ENCODE peak calls at places on chromosomes 13 and 19, in four cellular contexts. V is Calu3, P is NCI-H748 treated with DMSO at 0.1 percent for 48 hours, C is AG09309. I is an unnamed sample.
A peak's percentile ranks its signal among the peaks of the same experiment; 100 is the strongest.

GRCh38 chr19:55319786-55320185 is 5.4 kb downstream of the TMEM150B start:
- DNase-seq in V (no peak), P (no peak), C (no peak), I (no peak)

GRCh38 chr13:24923305-24923640 is 159.3 kb downstream of the RNF17 start:
- DNase-seq in V (no peak), P (peak; percentile 85), C (peak; percentile 55), I (no peak)

GRCh38 chr13:89846890-89847585 is 1500.4 kb upstream of the MIR17HG start:
- DNase-seq in V (no peak), P (no peak), C (no peak), I (no peak)

GRCh38 chr13:100673831-100674362 is 698 bp downstream of the TMTC4 start:
- DNase-seq in V (peak; percentile 4), P (no peak), C (peak; percentile 27), I (peak; percentile 26)

GRCh38 chr19:39997595-39998216 is 846 bp downstream of the ZNF546 start:
- DNase-seq in V (no peak), P (no peak), C (no peak), I (no peak)

GRCh38 chr13:42041684-42042035 is 6.8 kb upstream of the DGKH start:
- DNase-seq in V (peak; percentile 55), P (peak; percentile 52), C (no peak), I (no peak)

GRCh38 chr13:94329277-94329676 is 150.2 kb downstream of the DCT start:
- DNase-seq in V (no peak), P (no peak), C (no peak), I (no peak)

GRCh38 chr13:48493851-48494250 is 39.0 kb downstream of the RCBTB2 start:
- DNase-seq in V (no peak), P (no peak), C (peak; percentile 33), I (no peak)

GRCh38 chr13:49517461-49517860 is 21.7 kb downstream of the PHF11 start:
- DNase-seq in V (no peak), P (no peak), C (no peak), I (no peak)

GRCh38 chr13:96963786-96964475 is 30.3 kb downstream of the OXGR1 start:
- DNase-seq in V (no peak), P (no peak), C (no peak), I (no peak)

GRCh38 chr13:111371211-111371610 is 50.8 kb downstream of the TEX29 start:
- DNase-seq in V (no peak), P (no peak), C (no peak), I (no peak)

GRCh38 chr19:6059396-6059947 is 50.8 kb downstream of the RFX2 start:
- DNase-seq in V (no peak), P (no peak), C (no peak), I (no peak)

GRCh38 chr19:9741476-9742171 is 26.9 kb downstream of the ZNF846 start:
- DNase-seq in V (peak; percentile 3), P (no peak), C (no peak), I (no peak)

GRCh38 chr19:12783849-12784393 is 7.4 kb upstream of the JUNB start:
- DNase-seq in V (peak; percentile 78), P (no peak), C (no peak), I (no peak)

GRCh38 chr19:33561261-33561660 is 39.7 kb upstream of the PEPD start:
- DNase-seq in V (no peak), P (no peak), C (no peak), I (no peak)

GRCh38 chr19:16033721-16034120 is 42.6 kb upstream of the TPM4 start:
- DNase-seq in V (no peak), P (no peak), C (no peak), I (no peak)

GRCh38 chr13:110607675-110608224 is 7.6 kb upstream of the NAXD start:
- DNase-seq in V (no peak), P (no peak), C (no peak), I (no peak)

I was measured in stimulated activated CD8-positive, alpha-beta memory T cell treated with anti-CD3 and anti-CD28 coated beads, Interleukin-2, amount 100 ng/mL, for 1 hour.